ENCODE peak calls at places on chromosomes 13 and 19, in ten cellular contexts. One of them, this sample, is unnamed.

GRCh38 chr13:39411501-39411900 is 191.5 kb downstream of the LHFPL6 start:
- DNase-seq in AG08395: no peak
- DNase-seq in type B pancreatic cell: no peak
- DNase-seq in EL: peak
- DNase-seq in T-cell: no peak
- DNase-seq in ecto neural progenitor cell: no peak
- DNase-seq in cardiac fibroblast: no peak
- DNase-seq in fibroblast of the aortic adventitia: no peak
- DNase-seq in stimulated activated CD4-positive, alpha-beta T cell treated with anti-CD3 and anti-CD28 coated beads, Interleukin-12 subunit alpha, Interleukin-12 subunit beta, amount 100 ng/mL, for 24 hours: no peak
- DNase-seq in CD4-positive, alpha-beta T cell: no peak
- DNase-seq in this sample: peak

GRCh38 chr19:6239871-6240676 is 39.7 kb downstream of the MLLT1 start:
- DNase-seq in CD4-positive, alpha-beta T cell: no peak
- DNase-seq in fibroblast of the aortic adventitia: no peak
- DNase-seq in AG08395: no peak
- DNase-seq in cardiac fibroblast: no peak
- DNase-seq in ecto neural progenitor cell: no peak
- DNase-seq in EL: no peak
- DNase-seq in T-cell: no peak
- DNase-seq in stimulated activated CD4-positive, alpha-beta T cell treated with anti-CD3 and anti-CD28 coated beads, Interleukin-12 subunit alpha, Interleukin-12 subunit beta, amount 100 ng/mL, for 24 hours: no peak
- DNase-seq in type B pancreatic cell: no peak
- DNase-seq in this sample: no peak

GRCh38 chr13:74203576-74203975 is 69.4 kb upstream of the KLF12 start:
- DNase-seq in ecto neural progenitor cell: no peak
- DNase-seq in stimulated activated CD4-positive, alpha-beta T cell treated with anti-CD3 and anti-CD28 coated beads, Interleukin-12 subunit alpha, Interleukin-12 subunit beta, amount 100 ng/mL, for 24 hours: no peak
- DNase-seq in fibroblast of the aortic adventitia: no peak
- DNase-seq in EL: peak
- DNase-seq in CD4-positive, alpha-beta T cell: no peak
- DNase-seq in cardiac fibroblast: peak
- DNase-seq in type B pancreatic cell: no peak
- DNase-seq in AG08395: no peak
- DNase-seq in T-cell: no peak
- DNase-seq in this sample: peak

GRCh38 chr13:73717632-73718031 is 416.6 kb downstream of the KLF12 start:
- DNase-seq in EL: peak
- DNase-seq in type B pancreatic cell: no peak
- DNase-seq in AG08395: no peak
- DNase-seq in cardiac fibroblast: peak
- DNase-seq in T-cell: no peak
- DNase-seq in CD4-positive, alpha-beta T cell: no peak
- DNase-seq in stimulated activated CD4-positive, alpha-beta T cell treated with anti-CD3 and anti-CD28 coated beads, Interleukin-12 subunit alpha, Interleukin-12 subunit beta, amount 100 ng/mL, for 24 hours: no peak
- DNase-seq in fibroblast of the aortic adventitia: peak
- DNase-seq in ecto neural progenitor cell: no peak
- DNase-seq in this sample: peak

GRCh38 chr19:18672606-18673337 is 10.7 kb upstream of the CRTC1 start:
- DNase-seq in EL: no peak
- DNase-seq in stimulated activated CD4-positive, alpha-beta T cell treated with anti-CD3 and anti-CD28 coated beads, Interleukin-12 subunit alpha, Interleukin-12 subunit beta, amount 100 ng/mL, for 24 hours: no peak
- DNase-seq in T-cell: no peak
- DNase-seq in cardiac fibroblast: peak
- DNase-seq in AG08395: peak
- DNase-seq in type B pancreatic cell: no peak
- DNase-seq in CD4-positive, alpha-beta T cell: no peak
- DNase-seq in ecto neural progenitor cell: no peak
- DNase-seq in fibroblast of the aortic adventitia: peak
- DNase-seq in this sample: peak

GRCh38 chr19:56537442-56537841 is 1.3 kb upstream of the ZFP28 start:
- DNase-seq in stimulated activated CD4-positive, alpha-beta T cell treated with anti-CD3 and anti-CD28 coated beads, Interleukin-12 subunit alpha, Interleukin-12 subunit beta, amount 100 ng/mL, for 24 hours: no peak
- DNase-seq in fibroblast of the aortic adventitia: no peak
- DNase-seq in EL: no peak
- DNase-seq in cardiac fibroblast: no peak
- DNase-seq in T-cell: no peak
- DNase-seq in ecto neural progenitor cell: no peak
- DNase-seq in AG08395: no peak
- DNase-seq in CD4-positive, alpha-beta T cell: no peak
- DNase-seq in type B pancreatic cell: no peak
- DNase-seq in this sample: no peak

GRCh38 chr19:12786149-12786870 is 5.0 kb upstream of the JUNB start:
- DNase-seq in T-cell: no peak
- DNase-seq in EL: no peak
- DNase-seq in fibroblast of the aortic adventitia: no peak
- DNase-seq in stimulated activated CD4-positive, alpha-beta T cell treated with anti-CD3 and anti-CD28 coated beads, Interleukin-12 subunit alpha, Interleukin-12 subunit beta, amount 100 ng/mL, for 24 hours: no peak
- DNase-seq in CD4-positive, alpha-beta T cell: no peak
- DNase-seq in ecto neural progenitor cell: no peak
- DNase-seq in type B pancreatic cell: no peak
- DNase-seq in cardiac fibroblast: no peak
- DNase-seq in AG08395: no peak
- DNase-seq in this sample: no peak

GRCh38 chr13:51258612-51259358 is 36.6 kb downstream of the FAM124A start:
- DNase-seq in T-cell: no peak
- DNase-seq in cardiac fibroblast: no peak
- DNase-seq in CD4-positive, alpha-beta T cell: no peak
- DNase-seq in ecto neural progenitor cell: no peak
- DNase-seq in fibroblast of the aortic adventitia: no peak
- DNase-seq in type B pancreatic cell: no peak
- DNase-seq in AG08395: no peak
- DNase-seq in EL: no peak
- DNase-seq in stimulated activated CD4-positive, alpha-beta T cell treated with anti-CD3 and anti-CD28 coated beads, Interleukin-12 subunit alpha, Interleukin-12 subunit beta, amount 100 ng/mL, for 24 hours: no peak
- DNase-seq in this sample: no peak

GRCh38 chr19:50517704-50518075 is 4.0 kb upstream of the ASPDH start:
- DNase-seq in type B pancreatic cell: no peak
- DNase-seq in fibroblast of the aortic adventitia: no peak
- DNase-seq in T-cell: no peak
- DNase-seq in CD4-positive, alpha-beta T cell: no peak
- DNase-seq in ecto neural progenitor cell: no peak
- DNase-seq in cardiac fibroblast: no peak
- DNase-seq in stimulated activated CD4-positive, alpha-beta T cell treated with anti-CD3 and anti-CD28 coated beads, Interleukin-12 subunit alpha, Interleukin-12 subunit beta, amount 100 ng/mL, for 24 hours: no peak
- DNase-seq in EL: no peak
- DNase-seq in AG08395: no peak
- DNase-seq in this sample: no peak

GRCh38 chr19:16773259-16773658 is 53.6 kb downstream of the NWD1 start:
- DNase-seq in AG08395: no peak
- DNase-seq in cardiac fibroblast: no peak
- DNase-seq in fibroblast of the aortic adventitia: no peak
- DNase-seq in T-cell: no peak
- DNase-seq in ecto neural progenitor cell: no peak
- DNase-seq in CD4-positive, alpha-beta T cell: no peak
- DNase-seq in stimulated activated CD4-positive, alpha-beta T cell treated with anti-CD3 and anti-CD28 coated beads, Interleukin-12 subunit alpha, Interleukin-12 subunit beta, amount 100 ng/mL, for 24 hours: no peak
- DNase-seq in EL: no peak
- DNase-seq in type B pancreatic cell: no peak
- DNase-seq in this sample: no peak

GRCh38 chr19:16585808-16586476 is 13.7 kb upstream of the SLC35E1 start:
- DNase-seq in stimulated activated CD4-positive, alpha-beta T cell treated with anti-CD3 and anti-CD28 coated beads, Interleukin-12 subunit alpha, Interleukin-12 subunit beta, amount 100 ng/mL, for 24 hours: no peak
- DNase-seq in ecto neural progenitor cell: no peak
- DNase-seq in T-cell: no peak
- DNase-seq in fibroblast of the aortic adventitia: no peak
- DNase-seq in EL: peak
- DNase-seq in cardiac fibroblast: no peak
- DNase-seq in AG08395: no peak
- DNase-seq in type B pancreatic cell: no peak
- DNase-seq in CD4-positive, alpha-beta T cell: no peak
- DNase-seq in this sample: no peak

GRCh38 chr13:40341086-40341471 is 325.4 kb downstream of the FOXO1 start:
- DNase-seq in ecto neural progenitor cell: no peak
- DNase-seq in CD4-positive, alpha-beta T cell: no peak
- DNase-seq in stimulated activated CD4-positive, alpha-beta T cell treated with anti-CD3 and anti-CD28 coated beads, Interleukin-12 subunit alpha, Interleukin-12 subunit beta, amount 100 ng/mL, for 24 hours: no peak
- DNase-seq in fibroblast of the aortic adventitia: peak
- DNase-seq in EL: no peak
- DNase-seq in cardiac fibroblast: no peak
- DNase-seq in type B pancreatic cell: no peak
- DNase-seq in AG08395: no peak
- DNase-seq in T-cell: no peak
- DNase-seq in this sample: no peak

GRCh38 chr19:3397266-3398022 is 31.1 kb downstream of the NFIC start:
- DNase-seq in stimulated activated CD4-positive, alpha-beta T cell treated with anti-CD3 and anti-CD28 coated beads, Interleukin-12 subunit alpha, Interleukin-12 subunit beta, amount 100 ng/mL, for 24 hours: no peak
- DNase-seq in fibroblast of the aortic adventitia: no peak
- DNase-seq in cardiac fibroblast: no peak
- DNase-seq in CD4-positive, alpha-beta T cell: no peak
- DNase-seq in AG08395: peak
- DNase-seq in type B pancreatic cell: no peak
- DNase-seq in T-cell: no peak
- DNase-seq in EL: no peak
- DNase-seq in ecto neural progenitor cell: no peak
- DNase-seq in this sample: peak

GRCh38 chr13:102132896-102133295 is 269.0 kb downstream of the FGF14 start:
- DNase-seq in stimulated activated CD4-positive, alpha-beta T cell treated with anti-CD3 and anti-CD28 coated beads, Interleukin-12 subunit alpha, Interleukin-12 subunit beta, amount 100 ng/mL, for 24 hours: no peak
- DNase-seq in ecto neural progenitor cell: no peak
- DNase-seq in EL: no peak
- DNase-seq in T-cell: no peak
- DNase-seq in cardiac fibroblast: no peak
- DNase-seq in CD4-positive, alpha-beta T cell: no peak
- DNase-seq in AG08395: no peak
- DNase-seq in type B pancreatic cell: no peak
- DNase-seq in fibroblast of the aortic adventitia: no peak
- DNase-seq in this sample: no peak

This sample was measured in fibroblast of lung.